ENCODE peak calls at places on chromosomes 3 and 15, in five cellular contexts. One of them, this sample, is unnamed.

GRCh38 chr3:188178293-188178950 is 24.5 kb downstream of the LPP start:
- DNase-seq in activated T-helper 1 cell treated with anti-CD3 and anti-CD28 coated beads, Interleukin-2, amount 50 U/mL, for 16 hours: no peak
- DNase-seq in CD8-positive, alpha-beta memory T cell: no peak
- DNase-seq in effector CD4-positive, alpha-beta T cell: no peak
- DNase-seq in Right ventricle myocardium superior: no peak
- DNase-seq in this sample: no peak

GRCh38 chr15:98746375-98746679 is 98.0 kb downstream of the IGF1R start:
- DNase-seq in effector CD4-positive, alpha-beta T cell: no peak
- DNase-seq in Right ventricle myocardium superior: no peak
- DNase-seq in CD8-positive, alpha-beta memory T cell: no peak
- DNase-seq in activated T-helper 1 cell treated with anti-CD3 and anti-CD28 coated beads, Interleukin-2, amount 50 U/mL, for 16 hours: no peak
- DNase-seq in this sample: no peak

GRCh38 chr3:45092132-45093031 is 53.8 kb downstream of the CDCP1 start:
- DNase-seq in effector CD4-positive, alpha-beta T cell: no peak
- DNase-seq in activated T-helper 1 cell treated with anti-CD3 and anti-CD28 coated beads, Interleukin-2, amount 50 U/mL, for 16 hours: no peak
- DNase-seq in CD8-positive, alpha-beta memory T cell: no peak
- DNase-seq in Right ventricle myocardium superior: no peak
- DNase-seq in this sample: peak; percentile 64

GRCh38 chr3:122074621-122075265 is 19.6 kb downstream of the CD86 start:
- DNase-seq in effector CD4-positive, alpha-beta T cell: no peak
- DNase-seq in Right ventricle myocardium superior: peak; percentile 61
- DNase-seq in CD8-positive, alpha-beta memory T cell: no peak
- DNase-seq in activated T-helper 1 cell treated with anti-CD3 and anti-CD28 coated beads, Interleukin-2, amount 50 U/mL, for 16 hours: no peak
- DNase-seq in this sample: peak; percentile 53

GRCh38 chr3:37671000-37671483 is 190.6 kb upstream of the CTDSPL start:
- DNase-seq in Right ventricle myocardium superior: no peak
- DNase-seq in activated T-helper 1 cell treated with anti-CD3 and anti-CD28 coated beads, Interleukin-2, amount 50 U/mL, for 16 hours: no peak
- DNase-seq in effector CD4-positive, alpha-beta T cell: no peak
- DNase-seq in CD8-positive, alpha-beta memory T cell: no peak
- DNase-seq in this sample: no peak

GRCh38 chr3:53890726-53891499 is 746 bp downstream of the SELENOK start:
- DNase-seq in activated T-helper 1 cell treated with anti-CD3 and anti-CD28 coated beads, Interleukin-2, amount 50 U/mL, for 16 hours: peak; percentile 10
- DNase-seq in CD8-positive, alpha-beta memory T cell: peak; percentile 47
- DNase-seq in Right ventricle myocardium superior: no peak
- DNase-seq in effector CD4-positive, alpha-beta T cell: peak; percentile 62
- DNase-seq in this sample: peak; percentile 74

GRCh38 chr3:194069421-194070219 is 66.3 kb upstream of the HES1 start:
- DNase-seq in effector CD4-positive, alpha-beta T cell: no peak
- DNase-seq in Right ventricle myocardium superior: no peak
- DNase-seq in activated T-helper 1 cell treated with anti-CD3 and anti-CD28 coated beads, Interleukin-2, amount 50 U/mL, for 16 hours: no peak
- DNase-seq in CD8-positive, alpha-beta memory T cell: no peak
- DNase-seq in this sample: peak; percentile 41

GRCh38 chr15:42490246-42490742 is 647 bp downstream of the ZNF106 start:
- DNase-seq in effector CD4-positive, alpha-beta T cell: no peak
- DNase-seq in Right ventricle myocardium superior: no peak
- DNase-seq in activated T-helper 1 cell treated with anti-CD3 and anti-CD28 coated beads, Interleukin-2, amount 50 U/mL, for 16 hours: no peak
- DNase-seq in CD8-positive, alpha-beta memory T cell: no peak
- DNase-seq in this sample: peak; percentile 62

This sample was measured in OCI-M1.